ENCODE peak calls at places on chromosomes 1 and 21, in eight cellular contexts. R is testis, A is lower leg skin, G is body of pancreas, F is endothelial cell of umbilical vein, B is IMR-90, P is upper lobe of left lung, U is sigmoid colon. O is an unnamed sample.

GRCh38 chr1:236550961-236551851 is 27.4 kb downstream of the LGALS8 start:
- DNase-seq in G (no peak), U (no peak), A (no peak), R (no peak), F (no peak), P (no peak), B (no peak), O (no peak)

GRCh38 chr1:156896490-156897033 is 3.0 kb downstream of the PEAR1 start:
- DNase-seq in A (no peak), B (peak), F (peak), P (no peak), G (no peak), U (no peak), R (no peak), O (no peak)

GRCh38 chr21:43864806-43865470 is at the start of gene AGPAT3:
- DNase-seq in A (no peak), P (no peak), R (peak), B (no peak), F (no peak), G (no peak), U (no peak), O (no peak)

GRCh38 chr1:44236873-44237272 is 23.6 kb downstream of the DMAP1 start:
- DNase-seq in U (peak), B (no peak), G (no peak), P (no peak), A (no peak), F (no peak), R (no peak), O (no peak)

GRCh38 chr1:154990276-154990675 is 3.1 kb upstream of the LENEP start:
- DNase-seq in P (no peak), F (no peak), G (no peak), R (no peak), A (no peak), U (no peak), B (no peak), O (no peak)

GRCh38 chr1:33972676-33973395 is 109.0 kb downstream of the HMGB4 start:
- DNase-seq in B (peak), U (peak), A (no peak), P (no peak), G (no peak), F (no peak), R (peak), O (no peak)

GRCh38 chr1:17624540-17625256 is 85.2 kb downstream of the ARHGEF10L start:
- DNase-seq in G (no peak), A (no peak), F (no peak), U (peak), P (peak), R (no peak), B (peak), O (no peak)

GRCh38 chr21:42582422-42583149 is 68.9 kb downstream of the SLC37A1 start:
- DNase-seq in F (no peak), B (no peak), U (no peak), R (no peak), A (no peak), G (no peak), P (no peak), O (peak)

GRCh38 chr1:195530961-195531360 is 1077.3 kb downstream of the KCNT2 start:
- DNase-seq in U (no peak), R (no peak), A (no peak), G (no peak), P (no peak), B (peak), F (no peak), O (no peak)

GRCh38 chr21:19130379-19131028 is 726.9 kb upstream of the TMPRSS15 start:
- DNase-seq in P (no peak), B (no peak), F (no peak), U (no peak), G (no peak), R (no peak), A (no peak), O (no peak)

GRCh38 chr1:3587133-3587733 is 24.1 kb downstream of the MEGF6 start:
- DNase-seq in U (no peak), G (no peak), P (no peak), B (peak), A (no peak), R (no peak), F (no peak), O (no peak)

DNA sequence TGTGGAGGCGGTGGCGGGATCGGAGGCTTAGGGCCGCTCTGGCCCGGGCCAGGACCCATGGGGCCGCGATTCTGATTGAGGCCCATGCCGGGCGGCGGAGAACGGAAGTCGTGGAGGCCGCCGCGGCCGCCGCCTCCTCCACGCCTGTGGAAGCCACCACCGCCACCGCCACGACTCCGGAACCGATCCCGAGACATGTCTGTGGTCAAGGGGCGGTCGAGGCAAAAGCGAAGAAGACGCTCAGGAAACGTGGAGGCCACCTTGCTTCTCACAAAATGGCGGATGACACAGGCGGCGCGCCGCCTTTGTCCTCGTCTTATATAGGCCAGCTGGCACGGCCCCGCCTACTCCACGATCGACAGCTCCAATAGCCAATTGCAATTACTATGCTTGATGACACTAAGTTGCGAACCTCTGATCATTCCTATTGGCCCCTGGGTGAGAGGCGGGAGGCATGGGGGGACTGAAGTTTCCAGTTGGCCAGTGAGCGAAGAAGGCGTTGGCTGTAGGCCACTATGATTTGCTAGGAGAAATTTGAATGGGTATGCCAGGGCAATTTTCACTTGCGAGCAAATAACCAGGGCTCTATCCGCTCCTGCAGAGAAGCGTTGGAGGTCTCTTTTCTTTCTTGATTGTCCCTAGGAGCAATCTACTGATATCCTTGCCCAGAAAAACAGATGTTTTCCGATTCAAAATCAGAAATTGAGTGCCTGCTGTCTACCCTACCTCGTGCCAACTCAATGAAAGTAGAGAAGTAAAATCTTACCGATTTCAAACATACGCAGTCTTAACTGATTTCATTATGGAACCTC is at the start of gene SFPQ:
- DNase-seq in A (peak), R (peak), P (peak), U (peak), F (peak), B (peak), G (peak), O (peak)
- TF ChIP-seq POLR2A in A (no peak), R (peak), P (peak), U (peak), F (peak), B (peak), G (peak), O (peak)

GRCh38 chr1:28441674-28442073 is 64.2 kb upstream of the RCC1 start:
- DNase-seq in P (no peak), F (no peak), G (no peak), B (no peak), U (no peak), R (no peak), A (no peak), O (no peak)

GRCh38 chr1:28439320-28439719 is 66.5 kb upstream of the RCC1 start:
- DNase-seq in A (no peak), G (no peak), F (peak), B (no peak), P (no peak), U (no peak), R (no peak), O (no peak)

GRCh38 chr1:28436211-28436769 is 66.8 kb downstream of the PHACTR4 start:
- DNase-seq in G (no peak), B (no peak), P (no peak), F (no peak), A (no peak), R (no peak), U (no peak), O (no peak)

GRCh38 chr1:28437924-28438699 is 67.7 kb upstream of the RCC1 start:
- DNase-seq in B (peak), G (peak), P (peak), F (peak), U (peak), R (peak), A (peak), O (peak)

DNA sequence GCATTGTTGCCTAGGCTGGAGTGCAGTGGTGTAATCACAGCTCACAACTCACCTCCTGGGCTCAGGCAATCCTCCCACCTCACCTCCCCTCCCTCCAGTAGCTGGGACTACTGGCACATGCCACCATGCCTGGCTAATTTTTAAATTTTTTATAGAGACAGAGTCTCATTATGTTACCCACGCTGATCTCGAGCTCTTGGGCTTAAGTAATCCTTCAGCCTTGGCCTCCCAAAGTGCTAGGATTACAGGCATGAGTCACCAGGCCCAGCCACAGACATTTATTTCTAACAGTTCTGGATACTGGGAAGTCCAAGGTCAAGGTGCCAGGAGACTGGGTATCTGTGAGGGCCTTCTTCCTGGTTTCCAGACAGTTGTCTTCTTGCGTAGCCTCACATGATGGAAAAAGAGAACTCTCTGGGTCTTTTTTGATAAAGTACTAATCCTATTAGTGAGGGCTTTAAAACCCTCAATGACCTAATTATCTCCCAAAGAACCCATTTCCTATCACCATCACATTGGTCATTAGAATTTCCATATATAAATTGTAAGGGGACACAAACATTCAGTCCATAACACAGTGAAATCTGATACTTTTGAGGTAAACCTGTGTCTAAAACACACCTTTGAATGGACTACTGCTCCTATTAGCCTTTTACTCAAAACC is 67.9 kb downstream of the PHACTR4 start:
- DNase-seq in B (peak), A (no peak), F (peak), G (peak), P (peak), R (peak), U (no peak), O (no peak)
- H3K4me3 ChIP-seq in B (no peak), A (no peak), F (no peak), G (no peak), P (no peak), R (no peak), U (peak), O (peak)

DNA sequence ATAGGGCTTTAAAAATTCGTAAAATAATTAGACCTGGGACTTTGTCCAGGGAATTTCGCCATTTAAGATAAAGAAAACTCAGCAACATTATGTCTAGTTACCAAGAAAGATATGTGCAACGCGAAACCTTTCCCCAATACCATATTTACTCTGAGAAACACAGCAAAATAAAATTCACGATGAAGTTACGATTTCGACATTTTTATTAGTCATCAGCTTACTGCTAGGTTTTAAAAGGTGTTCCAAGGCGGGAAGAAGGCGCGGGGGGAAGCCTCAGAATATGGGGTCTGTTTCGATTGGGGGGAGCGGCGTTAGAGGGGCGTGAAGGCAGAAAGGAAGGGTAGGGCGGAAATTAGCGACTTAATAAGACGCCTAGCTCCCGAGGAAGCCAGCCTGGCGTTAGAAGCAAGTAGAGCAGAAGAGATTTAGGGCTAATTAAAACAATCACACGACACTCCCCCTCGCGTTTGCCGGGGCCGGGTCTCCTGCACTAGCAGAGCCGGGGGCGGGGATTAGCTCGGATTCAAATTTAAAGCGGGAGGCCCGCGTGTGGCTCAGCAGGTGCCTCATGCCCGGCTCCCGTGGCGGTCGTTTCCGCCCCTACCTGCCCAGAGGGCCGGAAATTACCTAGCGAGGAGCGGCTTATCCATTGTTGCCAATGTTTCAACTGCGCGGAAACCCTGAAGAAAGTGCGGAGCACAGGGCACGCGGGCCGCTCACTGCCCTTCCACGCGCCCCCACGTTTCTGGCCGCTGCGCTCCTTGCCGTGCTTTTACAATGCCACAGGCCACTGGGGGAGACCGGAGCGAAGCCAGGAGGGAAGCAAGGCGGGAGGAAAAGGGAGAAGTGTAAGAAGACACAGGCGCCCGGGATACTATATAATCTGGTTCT is 795 bp upstream of the POU2F1 start:
- DNase-seq in R (peak), F (peak), U (peak), B (peak), G (peak), A (peak), P (peak), O (peak)
- TF ChIP-seq POLR2A in R (no peak), F (peak), U (peak), B (no peak), G (peak), A (no peak), P (peak), O (no peak)

GRCh38 chr1:18903313-18903671 is 937 bp upstream of the ALDH4A1 start:
- DNase-seq in F (no peak), R (no peak), G (no peak), P (no peak), U (no peak), A (no peak), B (no peak), O (no peak)
- H3K4me3 ChIP-seq in F (peak), R (peak), G (no peak), P (no peak), U (peak), A (peak), B (peak), O (peak)

GRCh38 chr1:108699375-108700332 is 7.5 kb downstream of the PRPF38B start:
- DNase-seq in U (no peak), F (no peak), G (no peak), B (no peak), A (no peak), P (no peak), R (no peak), O (no peak)
- TF ChIP-seq POLR2A in U (no peak), F (no peak), G (no peak), B (no peak), A (no peak), P (no peak), R (no peak), O (no peak)

GRCh38 chr1:99646885-99647284 is 972 bp downstream of the PALMD start:
- DNase-seq in A (no peak), G (no peak), U (no peak), F (no peak), R (no peak), B (no peak), P (no peak), O (no peak)
- H3K4me3 ChIP-seq in A (no peak), G (no peak), U (peak), F (peak), R (peak), B (no peak), P (peak), O (peak)

GRCh38 chr21:21158376-21158918 is 160.2 kb downstream of the NCAM2 start:
- DNase-seq in F (no peak), G (no peak), A (no peak), B (no peak), U (no peak), P (no peak), R (no peak), O (no peak)
- TF ChIP-seq POLR2A in F (no peak), G (no peak), A (no peak), B (no peak), U (no peak), P (no peak), R (no peak), O (no peak)

GRCh38 chr21:29303301-29303700 is 4.6 kb downstream of the BACH1 start:
- DNase-seq in A (no peak), G (no peak), P (no peak), F (no peak), U (no peak), B (no peak), R (no peak), O (no peak)

GRCh38 chr21:29300547-29301138 is 1.9 kb downstream of the BACH1 start:
- DNase-seq in P (no peak), R (no peak), U (no peak), F (no peak), B (peak), A (no peak), G (no peak), O (no peak)

GRCh38 chr21:29302340-29302991 is 3.7 kb downstream of the BACH1 start:
- DNase-seq in P (no peak), R (no peak), B (peak), F (no peak), G (no peak), U (no peak), A (no peak), O (no peak)

GRCh38 chr21:29299906-29300546 is 1.3 kb downstream of the BACH1 start:
- DNase-seq in U (peak), R (peak), F (peak), A (peak), P (peak), B (peak), G (peak), O (no peak)

DNA sequence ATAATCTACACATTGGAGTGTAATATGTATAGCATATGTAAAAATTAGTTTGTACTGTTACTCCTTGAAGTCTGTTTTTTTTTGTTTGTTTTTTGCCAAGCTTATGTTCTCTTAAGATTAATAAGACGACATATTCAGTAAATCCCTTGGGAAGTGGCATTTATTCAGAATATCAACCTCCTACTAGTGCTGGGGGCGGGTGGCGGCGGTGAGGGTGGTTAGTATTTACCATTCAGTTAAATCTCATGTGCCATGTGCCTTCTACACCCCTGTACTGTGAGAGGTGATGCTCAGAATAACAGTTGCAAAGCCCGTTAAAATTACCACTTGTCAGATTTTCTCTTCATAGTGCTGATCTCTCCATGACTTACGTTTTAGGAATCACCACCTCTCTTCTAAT is 3.0 kb downstream of the BACH1 start:
- DNase-seq in G (no peak), P (no peak), B (no peak), F (no peak), R (no peak), U (no peak), A (no peak), O (no peak)
- H3K4me3 ChIP-seq in G (no peak), P (no peak), B (peak), F (no peak), R (no peak), U (peak), A (no peak), O (peak)